ENCODE peak calls at places on chromosome 16, in six cellular contexts. One of them, this sample, is unnamed.

GRCh38 chr16:51326131-51326856 is 175.2 kb upstream of the SALL1 start:
- DNase-seq in fibroblast of lung: peak; percentile 79
- DNase-seq in RWPE1: peak; percentile 85
- DNase-seq in body of pancreas: no peak
- DNase-seq in transverse colon: no peak
- DNase-seq in upper lobe of left lung: no peak
- DNase-seq in this sample: no peak

GRCh38 chr16:85202631-85203461 is 90.6 kb upstream of the CIBAR2 start:
- DNase-seq in transverse colon: peak; percentile 74
- DNase-seq in RWPE1: no peak
- DNase-seq in upper lobe of left lung: no peak
- DNase-seq in fibroblast of lung: peak; percentile 98
- DNase-seq in body of pancreas: peak; percentile 85
- DNase-seq in this sample: peak; percentile 81

GRCh38 chr16:84486126-84486525 is 18.3 kb downstream of the MEAK7 start:
- DNase-seq in fibroblast of lung: no peak
- DNase-seq in transverse colon: no peak
- DNase-seq in RWPE1: no peak
- DNase-seq in body of pancreas: no peak
- DNase-seq in upper lobe of left lung: no peak
- DNase-seq in this sample: no peak

GRCh38 chr16:54482892-54483574 is 196.4 kb upstream of the IRX3 start:
- DNase-seq in RWPE1: no peak
- DNase-seq in fibroblast of lung: no peak
- DNase-seq in upper lobe of left lung: no peak
- DNase-seq in body of pancreas: no peak
- DNase-seq in transverse colon: no peak
- DNase-seq in this sample: no peak

GRCh38 chr16:31080756-31081419 is 6.7 kb downstream of the ZNF646 start:
- DNase-seq in RWPE1: no peak
- DNase-seq in upper lobe of left lung: no peak
- DNase-seq in transverse colon: no peak
- DNase-seq in fibroblast of lung: no peak
- DNase-seq in body of pancreas: no peak
- DNase-seq in this sample: no peak

GRCh38 chr16:65202461-65202860 is 80.6 kb upstream of the CDH11 start:
- DNase-seq in RWPE1: peak; percentile 31
- DNase-seq in body of pancreas: no peak
- DNase-seq in fibroblast of lung: peak; percentile 45
- DNase-seq in transverse colon: no peak
- DNase-seq in upper lobe of left lung: no peak
- DNase-seq in this sample: no peak

GRCh38 chr16:78100162-78100467 is 661 bp downstream of the WWOX start:
- DNase-seq in fibroblast of lung: no peak
- DNase-seq in upper lobe of left lung: no peak
- DNase-seq in transverse colon: no peak
- DNase-seq in body of pancreas: peak; percentile 12
- DNase-seq in RWPE1: no peak
- DNase-seq in this sample: no peak

GRCh38 chr16:77603656-77604055 is 118.7 kb upstream of the NUDT7 start:
- DNase-seq in fibroblast of lung: no peak
- DNase-seq in body of pancreas: no peak
- DNase-seq in upper lobe of left lung: no peak
- DNase-seq in RWPE1: no peak
- DNase-seq in transverse colon: no peak
- DNase-seq in this sample: no peak

GRCh38 chr16:89455178-89455577 is 35.2 kb downstream of the ANKRD11 start:
- DNase-seq in upper lobe of left lung: no peak
- DNase-seq in fibroblast of lung: no peak
- DNase-seq in RWPE1: no peak
- DNase-seq in transverse colon: no peak
- DNase-seq in body of pancreas: no peak
- DNase-seq in this sample: no peak

GRCh38 chr16:16082255-16082654 is 132.8 kb downstream of the ABCC1 start:
- DNase-seq in body of pancreas: no peak
- DNase-seq in upper lobe of left lung: no peak
- DNase-seq in RWPE1: no peak
- DNase-seq in transverse colon: no peak
- DNase-seq in fibroblast of lung: no peak
- DNase-seq in this sample: no peak

GRCh38 chr16:57049678-57050077 is 42.7 kb upstream of the CPNE2 start:
- DNase-seq in body of pancreas: no peak
- DNase-seq in RWPE1: no peak
- DNase-seq in transverse colon: no peak
- DNase-seq in fibroblast of lung: no peak
- DNase-seq in upper lobe of left lung: no peak
- DNase-seq in this sample: no peak

GRCh38 chr16:84794626-84795025 is 25.2 kb upstream of the CRISPLD2 start:
- DNase-seq in upper lobe of left lung: no peak
- DNase-seq in RWPE1: no peak
- DNase-seq in fibroblast of lung: no peak
- DNase-seq in transverse colon: no peak
- DNase-seq in body of pancreas: no peak
- DNase-seq in this sample: no peak

GRCh38 chr16:89827383-89828198 is 684 bp upstream of the SPIRE2 start:
- DNase-seq in body of pancreas: peak; percentile 45
- DNase-seq in fibroblast of lung: peak; percentile 60
- DNase-seq in upper lobe of left lung: no peak
- DNase-seq in transverse colon: peak; percentile 72
- DNase-seq in RWPE1: peak; percentile 19
- DNase-seq in this sample: peak; percentile 66

GRCh38 chr16:47511882-47512281 is 50.8 kb downstream of the PHKB start:
- DNase-seq in transverse colon: no peak
- DNase-seq in body of pancreas: no peak
- DNase-seq in upper lobe of left lung: no peak
- DNase-seq in RWPE1: no peak
- DNase-seq in fibroblast of lung: no peak
- DNase-seq in this sample: no peak

GRCh38 chr16:27779719-27780161 is 229.8 kb downstream of the KATNIP start:
- DNase-seq in transverse colon: no peak
- DNase-seq in body of pancreas: no peak
- DNase-seq in RWPE1: peak; percentile 56
- DNase-seq in upper lobe of left lung: peak; percentile 89
- DNase-seq in fibroblast of lung: peak; percentile 58
- DNase-seq in this sample: no peak

GRCh38 chr16:78742501-78743283 is 643.2 kb downstream of the WWOX start:
- DNase-seq in body of pancreas: no peak
- DNase-seq in upper lobe of left lung: no peak
- DNase-seq in fibroblast of lung: peak; percentile 78
- DNase-seq in RWPE1: no peak
- DNase-seq in transverse colon: peak; percentile 68
- DNase-seq in this sample: no peak

GRCh38 chr16:28181557-28181914 is 30.2 kb downstream of the XPO6 start:
- DNase-seq in transverse colon: no peak
- DNase-seq in body of pancreas: peak; percentile 27
- DNase-seq in RWPE1: peak; percentile 73
- DNase-seq in fibroblast of lung: peak; percentile 93
- DNase-seq in upper lobe of left lung: no peak
- DNase-seq in this sample: no peak

GRCh38 chr16:3695610-3696369 is 21.5 kb downstream of the TRAP1 start:
- DNase-seq in RWPE1: no peak
- DNase-seq in transverse colon: no peak
- DNase-seq in fibroblast of lung: no peak
- DNase-seq in upper lobe of left lung: no peak
- DNase-seq in body of pancreas: peak; percentile 79
- DNase-seq in this sample: no peak

GRCh38 chr16:49754495-49755290 is 101.2 kb downstream of the ZNF423 start:
- DNase-seq in upper lobe of left lung: peak; percentile 62
- DNase-seq in transverse colon: peak; percentile 20
- DNase-seq in fibroblast of lung: peak; percentile 6
- DNase-seq in body of pancreas: no peak
- DNase-seq in RWPE1: no peak
- DNase-seq in this sample: peak; percentile 61

DNA sequence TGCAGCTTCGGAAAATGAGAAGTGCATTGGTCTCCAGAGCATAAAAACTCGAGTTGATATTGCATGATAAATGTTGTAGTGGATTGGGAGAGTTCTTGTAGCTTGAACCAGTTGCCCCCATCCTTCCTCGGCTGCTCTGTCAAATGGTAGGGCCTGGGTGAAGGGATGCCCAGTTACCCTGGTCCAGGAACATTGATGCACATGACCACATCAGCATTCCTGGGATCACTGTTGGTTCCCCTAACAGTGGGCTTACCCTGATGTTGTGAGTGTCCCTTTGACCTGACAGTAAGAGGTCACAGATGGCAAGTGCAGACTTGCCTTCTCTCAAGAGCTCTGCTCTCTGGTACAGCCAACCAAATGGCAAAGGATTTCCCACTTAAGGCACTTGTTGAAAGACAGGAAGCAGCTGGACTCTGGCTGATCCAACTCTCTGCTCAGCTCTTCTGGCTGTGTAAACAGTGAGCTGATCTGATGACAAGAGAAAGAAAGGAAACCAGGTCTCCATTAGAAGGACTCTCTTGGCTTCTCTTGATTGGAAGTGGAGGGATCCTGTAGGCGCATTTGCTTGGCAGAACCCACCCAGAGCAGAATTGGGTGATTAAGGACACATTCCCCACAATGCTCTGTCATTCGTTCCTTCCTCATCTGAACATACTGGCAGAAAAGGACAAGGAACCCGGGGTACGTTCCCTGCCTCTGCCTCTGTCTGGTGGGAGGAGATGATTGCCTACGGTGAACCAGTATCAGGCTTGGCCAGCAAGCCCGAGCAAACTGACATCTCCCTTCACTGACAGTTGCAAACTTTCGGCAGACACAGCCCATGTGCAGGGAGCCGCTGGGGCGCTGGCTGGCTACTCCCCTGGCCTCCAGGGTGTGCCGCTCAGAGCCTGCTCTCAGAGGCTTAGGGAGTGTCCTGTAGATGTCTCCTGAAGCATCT is 29.3 kb downstream of the LDHD start:
- DNase-seq in fibroblast of lung: peak; percentile 97
- DNase-seq in RWPE1: no peak
- DNase-seq in body of pancreas: no peak
- DNase-seq in upper lobe of left lung: peak; percentile 58
- DNase-seq in transverse colon: peak; percentile 63
- DNase-seq in this sample: peak; percentile 64
- TF ChIP-seq CTCF in fibroblast of lung: no peak
- TF ChIP-seq CTCF in RWPE1: no peak
- TF ChIP-seq CTCF in body of pancreas: no peak
- TF ChIP-seq CTCF in upper lobe of left lung: no peak
- TF ChIP-seq CTCF in transverse colon: no peak
- TF ChIP-seq CTCF in this sample: no peak

GRCh38 chr16:990516-991291 is 9.1 kb downstream of the SOX8 start:
- DNase-seq in fibroblast of lung: no peak
- DNase-seq in upper lobe of left lung: peak; percentile 79
- DNase-seq in body of pancreas: no peak
- DNase-seq in RWPE1: no peak
- DNase-seq in transverse colon: no peak
- DNase-seq in this sample: no peak
- H3K27ac ChIP-seq in fibroblast of lung: no peak overlapping the region
- H3K27ac ChIP-seq in upper lobe of left lung: no peak overlapping the region
- H3K27ac ChIP-seq in body of pancreas: no peak overlapping the region
- H3K27ac ChIP-seq in RWPE1: no peak overlapping the region
- H3K27ac ChIP-seq in transverse colon: no peak overlapping the region
- H3K27ac ChIP-seq in this sample: no peak overlapping the region

DNA sequence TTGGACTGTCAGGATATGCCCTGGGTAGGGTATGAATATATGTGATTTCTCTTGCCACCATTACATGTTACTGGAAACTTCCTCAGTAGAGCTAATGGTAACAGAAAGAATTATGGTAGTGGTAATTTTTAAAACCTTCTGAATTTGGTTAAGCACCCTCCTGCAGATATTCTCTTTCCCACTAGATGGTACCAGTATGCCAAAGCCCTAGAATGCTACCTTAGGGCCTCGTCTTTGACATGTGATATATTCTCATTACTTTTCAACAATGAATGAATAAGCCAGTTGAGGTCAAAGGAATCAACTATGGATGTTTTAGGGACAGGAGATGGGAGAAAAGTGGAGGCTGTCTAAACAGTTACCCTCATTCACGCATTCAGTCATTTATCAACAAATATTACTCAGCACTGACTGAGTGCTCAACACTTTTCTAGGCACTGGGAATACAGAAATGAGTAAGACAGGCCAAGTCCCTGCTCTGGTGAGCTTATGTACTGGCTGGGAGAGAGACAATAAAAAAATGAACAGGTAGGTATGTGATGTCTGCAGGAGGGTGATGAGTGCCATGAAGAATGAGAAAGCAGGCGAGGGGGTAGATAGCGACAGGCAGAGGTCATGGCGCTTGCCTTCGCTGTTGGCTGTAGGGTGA is 14.7 kb downstream of the CDH13 start:
- DNase-seq in body of pancreas: no peak
- DNase-seq in fibroblast of lung: peak; percentile 69
- DNase-seq in upper lobe of left lung: no peak
- DNase-seq in RWPE1: no peak
- DNase-seq in transverse colon: no peak
- DNase-seq in this sample: no peak
- TF ChIP-seq CTCF in body of pancreas: no peak
- TF ChIP-seq CTCF in fibroblast of lung: peak; percentile 71
- TF ChIP-seq CTCF in upper lobe of left lung: no peak
- TF ChIP-seq CTCF in RWPE1: no peak
- TF ChIP-seq CTCF in transverse colon: no peak
- TF ChIP-seq CTCF in this sample: no peak

GRCh38 chr16:60087530-60087929 is 1353.4 kb upstream of the GOT2 start:
- DNase-seq in fibroblast of lung: no peak
- DNase-seq in transverse colon: no peak
- DNase-seq in upper lobe of left lung: no peak
- DNase-seq in body of pancreas: no peak
- DNase-seq in RWPE1: no peak
- DNase-seq in this sample: no peak

GRCh38 chr16:60091076-60091475 is 1357.0 kb upstream of the GOT2 start:
- DNase-seq in upper lobe of left lung: no peak
- DNase-seq in fibroblast of lung: no peak
- DNase-seq in RWPE1: no peak
- DNase-seq in body of pancreas: no peak
- DNase-seq in transverse colon: no peak
- DNase-seq in this sample: no peak

GRCh38 chr16:60091479-60091878 is 1357.4 kb upstream of the GOT2 start:
- DNase-seq in body of pancreas: no peak
- DNase-seq in fibroblast of lung: no peak
- DNase-seq in RWPE1: no peak
- DNase-seq in transverse colon: no peak
- DNase-seq in upper lobe of left lung: no peak
- DNase-seq in this sample: no peak
- H3K27ac ChIP-seq in body of pancreas: no peak overlapping the region
- H3K27ac ChIP-seq in fibroblast of lung: no peak overlapping the region
- H3K27ac ChIP-seq in RWPE1: no peak overlapping the region
- H3K27ac ChIP-seq in transverse colon: no peak overlapping the region
- H3K27ac ChIP-seq in upper lobe of left lung: no peak overlapping the region
- H3K27ac ChIP-seq in this sample: no peak overlapping the region

GRCh38 chr16:67669499-67670101 is 3.0 kb downstream of the C16orf86 start:
- DNase-seq in fibroblast of lung: no peak
- DNase-seq in transverse colon: no peak
- DNase-seq in RWPE1: no peak
- DNase-seq in upper lobe of left lung: no peak
- DNase-seq in body of pancreas: no peak
- DNase-seq in this sample: no peak
- TF ChIP-seq CTCF in fibroblast of lung: no peak
- TF ChIP-seq CTCF in transverse colon: no peak
- TF ChIP-seq CTCF in RWPE1: no peak
- TF ChIP-seq CTCF in upper lobe of left lung: no peak
- TF ChIP-seq CTCF in body of pancreas: no peak
- TF ChIP-seq CTCF in this sample: no peak